ENCODE peak calls at places on chromosomes 11 and 22, in four cellular contexts. C, J, P and O are unnamed samples.
A peak's percentile ranks its signal among the peaks of the same experiment; 100 is the strongest.

GRCh38 chr22:42347281-42347824 is 76.9 kb upstream of the TCF20 start:
- DNase-seq in P (no peak), J (no peak), C (no peak), O (no peak)

GRCh38 chr11:93737904-93738612 is 3.2 kb downstream of the TAF1D start:
- DNase-seq in J (peak; percentile 51), P (no peak), C (no peak), O (peak; percentile 80)

GRCh38 chr11:111414267-111414931 is 35.3 kb upstream of the POU2AF1 start:
- DNase-seq in J (no peak), P (no peak), C (no peak), O (no peak)

GRCh38 chr11:41799747-41800146 is 340.3 kb upstream of the LRRC4C start:
- DNase-seq in C (no peak), J (peak; percentile 37), P (no peak), O (no peak)

GRCh38 chr11:96393753-96394348 is 4.0 kb downstream of the JRKL start:
- DNase-seq in J (peak; percentile 74), C (no peak), P (peak; percentile 22), O (peak; percentile 77)

GRCh38 chr22:44091751-44092150 is 67.6 kb downstream of the PARVB start:
- DNase-seq in C (no peak), J (no peak), P (no peak), O (no peak)

GRCh38 chr11:913043-913442 is 2.4 kb upstream of the CHID1 start:
- DNase-seq in P (no peak), C (no peak), J (no peak), O (no peak)

GRCh38 chr11:44972746-44973435 is 22.2 kb upstream of the TP53I11 start:
- DNase-seq in C (no peak), J (no peak), P (no peak), O (no peak)

GRCh38 chr11:73230931-73231330 is 12.8 kb downstream of the P2RY2 start:
- DNase-seq in J (no peak), C (no peak), P (no peak), O (no peak)

GRCh38 chr11:108871152-108871551 is 206.3 kb downstream of the DDX10 start:
- DNase-seq in J (peak; percentile 60), C (peak; percentile 8), P (no peak), O (peak; percentile 49)

GRCh38 chr11:112166561-112166960 is 611 bp upstream of the TEX12 start:
- DNase-seq in C (no peak), J (no peak), P (no peak), O (no peak)

GRCh38 chr11:69957849-69958248 is 120.3 kb upstream of the ANO1 start:
- DNase-seq in C (no peak), P (no peak), J (no peak), O (no peak)

GRCh38 chr22:35601743-35602633 is 15.1 kb downstream of the MB start:
- DNase-seq in P (no peak), C (no peak), J (peak; percentile 41), O (no peak)

GRCh38 chr11:11860103-11860979 is 18.6 kb downstream of the USP47 start:
- DNase-seq in P (no peak), J (no peak), C (no peak), O (no peak)